ENCODE peak calls at places on chromosome 20, in four cellular contexts. H is right lobe of liver, O is psoas muscle, W is fibroblast of lung. Q is an unnamed sample.

GRCh38 chr20:15111654-15112053 is 774.2 kb upstream of the FLRT3 start:
- DNase-seq in H (no peak), O (no peak), W (no peak), Q (no peak)

GRCh38 chr20:35618372-35619131 is 2.9 kb downstream of the SPAG4 start:
- DNase-seq in H (peak), O (no peak), W (peak), Q (no peak)

GRCh38 chr20:49729780-49730179 is 16.1 kb upstream of the B4GALT5 start:
- DNase-seq in H (no peak), O (no peak), W (no peak), Q (no peak)

GRCh38 chr20:30811896-30812671 is 445.4 kb upstream of the DEFB115 start:
- DNase-seq in H (peak), O (peak), W (peak), Q (no peak)

GRCh38 chr20:1199981-1200380 is 3.3 kb upstream of the C20orf202 start:
- DNase-seq in H (no peak), O (no peak), W (no peak), Q (no peak)

GRCh38 chr20:59977086-59977485 is 18.9 kb downstream of the CDH26 start:
- DNase-seq in H (no peak), O (no peak), W (no peak), Q (no peak)

GRCh38 chr20:56422131-56422823 is 10.2 kb downstream of the CASS4 start:
- DNase-seq in H (no peak), O (no peak), W (peak), Q (peak)

GRCh38 chr20:1855690-1856089 is 39.5 kb upstream of the SIRPA start:
- DNase-seq in H (no peak), O (no peak), W (no peak), Q (no peak)

GRCh38 chr20:20450461-20451027 is 82.6 kb downstream of the INSM1 start:
- DNase-seq in H (peak), O (no peak), W (peak), Q (no peak)

GRCh38 chr20:17960927-17961599 is 7.5 kb downstream of the SNX5 start:
- DNase-seq in H (peak), O (no peak), W (peak), Q (no peak)

GRCh38 chr20:31690124-31690666 is 32.5 kb downstream of the BCL2L1 start:
- DNase-seq in H (no peak), O (no peak), W (no peak), Q (no peak)

GRCh38 chr20:47464380-47465101 is 37.1 kb upstream of the NCOA3 start:
- DNase-seq in H (peak), O (peak), W (peak), Q (peak)

GRCh38 chr20:11686900-11687543 is 230.7 kb upstream of the BTBD3 start:
- DNase-seq in H (peak), O (peak), W (peak), Q (no peak)

GRCh38 chr20:23084282-23084844 is 1.8 kb downstream of the CD93 start:
- DNase-seq in H (no peak), O (no peak), W (no peak), Q (no peak)
- H3K4me3 ChIP-seq in H (peak), O (peak), W (no peak), Q (no peak)

GRCh38 chr20:23078994-23079364 is 7.1 kb downstream of the CD93 start:
- DNase-seq in H (no peak), O (no peak), W (no peak), Q (no peak)
- TF ChIP-seq CTCF in H (no peak), O (no peak), W (no peak), Q (peak)

GRCh38 chr20:46173652-46174468 is 55.7 kb downstream of the CD40 start:
- DNase-seq in H (no peak), O (no peak), W (no peak), Q (no peak)
- H3K4me3 ChIP-seq in H (no peak), O (no peak), W (no peak), Q (no peak)

GRCh38 chr20:24998631-24999445 is 6.3 kb upstream of the APMAP start:
- DNase-seq in H (peak), O (peak), W (no peak), Q (no peak)

GRCh38 chr20:24998121-24998520 is 5.6 kb upstream of the APMAP start:
- DNase-seq in H (peak), O (peak), W (no peak), Q (no peak)

GRCh38 chr20:25003002-25003401 is 10.5 kb upstream of the APMAP start:
- DNase-seq in H (no peak), O (no peak), W (no peak), Q (no peak)

GRCh38 chr20:24999568-24999967 is 7.0 kb upstream of the APMAP start:
- DNase-seq in H (peak), O (peak), W (no peak), Q (no peak)

GRCh38 chr20:25000268-25000801 is 7.8 kb upstream of the APMAP start:
- DNase-seq in H (peak), O (peak), W (peak), Q (no peak)
- TF ChIP-seq CTCF in H (no peak), O (peak), W (no peak), Q (no peak)

DNA sequence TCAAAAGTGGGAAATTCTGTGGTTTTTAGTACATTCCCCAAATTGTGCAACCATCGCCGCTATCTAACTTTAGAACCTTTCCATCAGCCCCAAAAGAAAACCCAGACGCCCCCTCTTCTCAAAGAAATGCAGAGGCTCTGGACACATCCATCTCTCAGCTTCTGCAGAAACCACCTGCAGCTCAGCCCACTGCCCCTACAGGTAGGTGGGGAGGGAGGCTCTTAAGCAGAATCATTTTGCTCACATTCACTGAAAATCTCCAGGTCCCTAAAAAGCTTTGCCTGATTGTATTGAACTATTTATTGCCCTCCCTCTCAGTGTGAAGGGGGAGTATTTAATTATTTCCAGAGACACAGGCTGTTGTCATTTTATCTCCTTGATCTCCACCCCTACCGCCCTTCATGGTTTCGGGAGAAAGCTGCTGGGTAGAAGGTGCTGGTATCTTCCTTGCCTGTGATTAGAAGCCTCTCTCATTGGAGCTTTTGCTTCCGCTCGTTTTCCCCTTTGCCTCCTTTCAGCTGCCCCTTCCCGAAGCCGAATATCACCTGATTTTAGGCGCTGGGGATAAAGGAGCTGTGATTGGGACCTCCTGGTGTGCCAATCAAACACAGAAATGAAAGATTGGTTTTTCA is 68.8 kb upstream of the KCNG1 start:
- DNase-seq in H (no peak), O (no peak), W (no peak), Q (no peak)
- H3K4me3 ChIP-seq in H (no peak), O (no peak), W (no peak), Q (no peak)

GRCh38 chr20:5061209-5061608 is 58.5 kb downstream of the PCNA start:
- DNase-seq in H (no peak), O (no peak), W (no peak), Q (no peak)

GRCh38 chr20:5058873-5059272 is 57.6 kb upstream of the SLC23A2 start:
- DNase-seq in H (no peak), O (no peak), W (no peak), Q (no peak)

DNA sequence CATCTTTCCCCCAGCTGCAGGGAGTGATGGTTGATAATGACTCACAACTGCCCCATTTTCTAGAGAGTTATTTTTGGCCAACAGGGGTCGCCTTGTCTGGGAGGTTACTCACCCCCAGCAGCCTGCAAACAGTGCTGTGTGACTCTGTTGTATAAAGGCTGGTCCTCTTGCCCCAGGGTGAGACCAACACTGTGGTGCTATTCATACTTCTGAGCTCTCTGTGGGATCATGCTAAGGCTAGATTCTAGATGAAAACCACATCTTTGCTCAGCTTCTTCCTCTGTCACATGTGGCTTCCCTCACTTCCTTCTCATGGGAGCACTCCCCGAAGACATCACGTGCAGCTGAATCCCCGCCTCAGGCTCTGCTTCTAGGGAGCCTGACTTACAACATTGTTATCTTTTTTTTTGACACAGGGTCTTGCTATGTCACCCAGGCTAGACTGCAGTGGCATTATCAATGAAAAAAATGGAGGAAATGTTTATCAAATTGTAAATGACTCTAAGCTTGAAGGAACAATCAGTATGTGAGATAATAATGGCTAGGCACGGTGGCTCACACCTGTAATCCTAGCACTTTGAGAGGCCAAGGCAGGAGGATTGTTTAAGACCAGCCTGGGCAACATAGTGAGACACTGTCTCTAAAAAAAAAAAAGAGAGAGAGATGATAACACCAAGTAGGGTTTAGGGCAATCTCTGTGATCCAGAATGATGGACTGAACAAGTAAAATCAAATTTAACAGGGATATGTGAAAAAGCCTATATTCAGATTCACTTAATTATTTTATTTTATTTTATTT is 55.7 kb upstream of the SLC23A2 start:
- DNase-seq in H (peak), O (no peak), W (peak), Q (peak)
- TF ChIP-seq CTCF in H (peak), O (no peak), W (peak), Q (peak)

DNA sequence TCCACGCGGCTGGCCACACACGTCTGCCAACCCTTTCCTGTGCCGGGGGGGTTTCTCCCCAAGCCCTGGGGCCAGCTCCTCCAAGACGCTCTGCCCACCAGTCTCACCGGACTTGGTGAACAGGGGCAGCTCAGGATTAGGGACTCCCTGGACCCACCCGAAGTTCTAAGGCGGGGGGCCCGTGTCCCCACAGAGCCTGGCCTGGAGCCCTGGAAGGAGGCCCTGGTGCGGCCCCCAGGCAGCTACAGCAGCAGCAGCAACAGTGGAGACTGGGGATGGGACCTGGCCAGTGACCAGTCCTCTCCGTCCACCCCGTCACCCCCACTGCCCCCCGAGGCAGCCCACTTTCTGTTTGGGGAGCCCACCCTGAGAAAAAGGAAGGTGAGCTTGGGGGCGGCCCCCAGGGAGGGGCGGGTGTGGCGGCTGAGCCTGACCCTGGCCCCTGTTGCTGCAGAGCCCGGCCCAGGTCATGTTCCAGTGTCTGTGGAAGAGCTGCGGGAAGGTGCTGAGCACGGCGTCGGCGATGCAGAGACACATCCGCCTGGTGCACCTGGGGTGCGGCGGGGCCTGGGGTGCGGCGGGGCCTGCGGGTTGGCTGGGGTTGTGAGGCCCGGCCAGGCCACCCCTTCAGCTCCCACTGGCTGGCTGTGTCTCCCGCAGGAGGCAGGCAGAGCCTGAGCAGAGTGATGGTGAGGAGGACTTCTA is 2.3 kb downstream of the SLC2A4RG start:
- DNase-seq in H (no peak), O (peak), W (no peak), Q (no peak)
- H3K4me3 ChIP-seq in H (peak), O (peak), W (peak), Q (peak)